ENCODE peak calls at places on chromosome 13, in seven cellular contexts. One of them, this sample, is unnamed. For H3K4me1, the result is how much of the 10 kb centered on the place peaks cover.

GRCh38 chr13:28574617-28575142 is 79.8 kb upstream of the FLT1 start:
- DNase-seq in prostate gland: no peak
- DNase-seq in GM23338: no peak
- DNase-seq in stomach: no peak
- DNase-seq in transverse colon: peak
- DNase-seq in HCT116: peak
- DNase-seq in GM12878: peak
- DNase-seq in this sample: no peak

GRCh38 chr13:33992891-33993336 is 175.0 kb downstream of the RFC3 start:
- DNase-seq in prostate gland: no peak
- DNase-seq in GM23338: no peak
- DNase-seq in stomach: no peak
- DNase-seq in transverse colon: no peak
- DNase-seq in HCT116: no peak
- DNase-seq in GM12878: no peak
- DNase-seq in this sample: no peak

GRCh38 chr13:93225610-93226009 is 997 bp upstream of the GPC6 start:
- DNase-seq in prostate gland: no peak
- DNase-seq in GM23338: no peak
- DNase-seq in stomach: no peak
- DNase-seq in transverse colon: no peak
- DNase-seq in HCT116: no peak
- DNase-seq in GM12878: no peak
- DNase-seq in this sample: no peak

GRCh38 chr13:66329988-66330429 is 900.1 kb downstream of the PCDH9 start:
- DNase-seq in prostate gland: no peak
- DNase-seq in GM23338: no peak
- DNase-seq in stomach: no peak
- DNase-seq in transverse colon: no peak
- DNase-seq in HCT116: no peak
- DNase-seq in GM12878: no peak
- DNase-seq in this sample: no peak

GRCh38 chr13:87287721-87288120 is 383.4 kb upstream of the SLITRK5 start:
- DNase-seq in prostate gland: no peak
- DNase-seq in GM23338: no peak
- DNase-seq in stomach: no peak
- DNase-seq in transverse colon: no peak
- DNase-seq in HCT116: no peak
- DNase-seq in GM12878: no peak
- DNase-seq in this sample: no peak

GRCh38 chr13:19589312-19589711 is 28.0 kb upstream of the TPTE2 start:
- DNase-seq in prostate gland: no peak
- DNase-seq in GM23338: no peak
- DNase-seq in stomach: no peak
- DNase-seq in transverse colon: no peak
- DNase-seq in HCT116: no peak
- DNase-seq in GM12878: no peak
- DNase-seq in this sample: no peak

GRCh38 chr13:39779337-39780270 is 124.1 kb downstream of the COG6 start:
- DNase-seq in prostate gland: no peak
- DNase-seq in GM23338: no peak
- DNase-seq in stomach: no peak
- DNase-seq in transverse colon: no peak
- DNase-seq in HCT116: no peak
- DNase-seq in GM12878: no peak
- DNase-seq in this sample: no peak

GRCh38 chr13:90680826-90681225 is 666.7 kb upstream of the MIR17HG start:
- DNase-seq in prostate gland: no peak
- DNase-seq in GM23338: no peak
- DNase-seq in stomach: no peak
- DNase-seq in transverse colon: no peak
- DNase-seq in HCT116: no peak
- DNase-seq in GM12878: no peak
- DNase-seq in this sample: no peak

DNA sequence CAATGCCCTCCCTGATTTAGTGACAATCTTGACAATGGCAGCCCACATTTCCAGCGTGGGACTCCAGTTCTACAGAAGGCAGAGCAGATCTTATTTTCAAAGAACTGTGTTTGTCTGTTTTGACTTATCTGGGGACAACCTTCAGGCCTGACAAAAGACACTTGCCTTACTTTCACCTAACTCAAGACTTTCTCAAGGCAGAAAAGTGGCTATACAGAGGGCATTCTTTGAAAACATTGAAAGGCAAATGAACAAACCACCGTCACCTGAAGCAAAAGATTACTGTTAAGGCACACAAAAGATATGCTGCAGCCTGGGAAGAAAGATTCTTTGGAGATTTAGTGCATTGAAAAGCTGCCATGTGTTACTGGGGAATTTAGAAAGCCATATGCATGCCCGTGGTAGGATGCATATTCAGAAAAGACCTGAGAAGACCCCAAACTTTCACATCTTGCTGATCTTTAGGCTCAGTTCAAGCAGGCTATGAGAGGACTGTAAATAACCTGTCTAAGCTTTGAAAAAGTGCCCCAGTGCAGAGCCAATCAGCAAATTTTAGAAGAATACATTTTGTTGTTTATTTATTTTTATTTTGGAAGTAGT is 82.8 kb downstream of the TSC22D1 start:
- DNase-seq in prostate gland: no peak
- DNase-seq in GM23338: peak
- DNase-seq in stomach: no peak
- DNase-seq in transverse colon: no peak
- DNase-seq in HCT116: no peak
- DNase-seq in GM12878: no peak
- DNase-seq in this sample: no peak
- H3K27ac ChIP-seq in prostate gland: no peak
- H3K27ac ChIP-seq in GM23338: peak
- H3K27ac ChIP-seq in stomach: no peak
- H3K27ac ChIP-seq in transverse colon: no peak
- H3K27ac ChIP-seq in HCT116: no peak
- H3K27ac ChIP-seq in GM12878: no peak
- H3K27ac ChIP-seq in this sample: no peak

GRCh38 chr13:94267581-94267980 is 211.9 kb downstream of the DCT start:
- DNase-seq in prostate gland: no peak
- DNase-seq in GM23338: no peak
- DNase-seq in stomach: no peak
- DNase-seq in transverse colon: no peak
- DNase-seq in HCT116: no peak
- DNase-seq in GM12878: no peak
- DNase-seq in this sample: no peak
- TF ChIP-seq POLR2AphosphoS5 in prostate gland: no peak
- TF ChIP-seq POLR2AphosphoS5 in GM23338: no peak
- TF ChIP-seq POLR2AphosphoS5 in stomach: no peak
- TF ChIP-seq POLR2AphosphoS5 in transverse colon: no peak
- TF ChIP-seq POLR2AphosphoS5 in HCT116: no peak
- TF ChIP-seq POLR2AphosphoS5 in GM12878: no peak
- TF ChIP-seq POLR2AphosphoS5 in this sample: no peak

DNA sequence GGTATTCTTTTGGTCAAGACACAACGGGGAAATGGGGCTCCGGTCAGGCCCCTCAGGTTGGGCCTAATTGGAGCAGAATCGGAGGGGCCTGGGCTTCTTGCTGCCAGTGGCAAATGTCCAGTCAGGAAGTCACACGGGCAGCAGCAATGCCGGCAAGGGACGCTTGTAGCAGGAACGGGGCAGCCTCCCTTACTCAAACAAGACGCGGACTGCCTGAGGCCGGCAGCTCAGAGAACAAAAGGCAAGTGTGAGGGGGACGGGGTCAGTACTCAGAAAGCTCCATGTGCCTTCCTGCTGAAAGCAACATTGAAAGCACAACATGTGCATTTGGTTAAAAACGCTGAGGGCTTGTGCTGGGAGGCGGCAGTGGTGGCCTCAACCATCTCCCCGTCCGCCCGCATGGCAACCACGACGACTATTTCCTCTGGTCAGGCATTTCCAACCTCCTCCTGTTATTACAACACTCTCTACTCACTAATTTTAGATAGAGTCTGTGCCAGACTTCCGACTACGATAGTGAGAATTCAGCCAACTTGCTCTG is 20.5 kb upstream of the RASA3 start:
- DNase-seq in prostate gland: no peak
- DNase-seq in GM23338: no peak
- DNase-seq in stomach: no peak
- DNase-seq in transverse colon: no peak
- DNase-seq in HCT116: no peak
- DNase-seq in GM12878: no peak
- DNase-seq in this sample: no peak
- H3K4me1 ChIP-seq in prostate gland: under half
- H3K4me1 ChIP-seq in GM23338: under half
- H3K4me1 ChIP-seq in stomach: under half
- H3K4me1 ChIP-seq in transverse colon: under half
- H3K4me1 ChIP-seq in HCT116: under half
- H3K4me1 ChIP-seq in GM12878: under half
- H3K4me1 ChIP-seq in this sample: under half

GRCh38 chr13:84130739-84131138 is 248.5 kb upstream of the SLITRK1 start:
- DNase-seq in prostate gland: no peak
- DNase-seq in GM23338: no peak
- DNase-seq in stomach: no peak
- DNase-seq in transverse colon: no peak
- DNase-seq in HCT116: no peak
- DNase-seq in GM12878: no peak
- DNase-seq in this sample: no peak
- H3K27ac ChIP-seq in prostate gland: no peak
- H3K27ac ChIP-seq in GM23338: no peak
- H3K27ac ChIP-seq in stomach: no peak
- H3K27ac ChIP-seq in transverse colon: no peak
- H3K27ac ChIP-seq in HCT116: no peak
- H3K27ac ChIP-seq in GM12878: no peak
- H3K27ac ChIP-seq in this sample: no peak

DNA sequence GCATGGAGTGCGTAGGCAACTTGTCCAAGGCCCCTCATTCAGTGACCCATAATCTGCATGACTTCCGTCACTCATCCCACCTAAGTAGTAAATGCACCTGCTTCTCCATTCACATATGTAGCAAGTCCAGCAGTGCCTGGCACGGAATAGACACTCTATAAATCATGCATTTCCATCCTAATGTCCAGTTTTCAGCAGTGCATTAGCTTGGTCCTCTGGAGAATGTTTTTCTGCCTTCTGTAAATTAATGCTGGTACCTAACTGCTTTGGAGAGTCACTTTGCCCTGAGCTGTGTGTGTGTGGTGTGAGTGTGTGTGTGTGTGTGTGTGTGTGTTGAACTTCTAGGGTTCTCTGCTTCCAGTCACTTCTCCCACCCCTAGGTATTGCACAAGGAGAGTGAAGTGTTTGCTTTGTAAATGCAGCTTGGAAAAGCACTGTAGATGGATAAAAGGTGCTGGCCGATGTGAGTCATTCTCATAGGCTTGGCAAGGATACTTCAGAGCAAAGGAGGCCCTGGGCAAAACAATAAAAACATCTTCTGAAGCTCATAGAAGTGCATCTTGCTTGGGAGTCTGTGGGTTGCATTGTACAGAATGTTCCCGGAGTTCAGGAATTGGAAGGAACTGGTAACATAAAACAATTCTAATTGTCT is 181.8 kb downstream of the KATNAL1 start:
- DNase-seq in prostate gland: peak
- DNase-seq in GM23338: no peak
- DNase-seq in stomach: peak
- DNase-seq in transverse colon: no peak
- DNase-seq in HCT116: no peak
- DNase-seq in GM12878: no peak
- DNase-seq in this sample: no peak
- TF ChIP-seq POLR2AphosphoS5 in prostate gland: peak
- TF ChIP-seq POLR2AphosphoS5 in GM23338: no peak
- TF ChIP-seq POLR2AphosphoS5 in stomach: peak
- TF ChIP-seq POLR2AphosphoS5 in transverse colon: peak
- TF ChIP-seq POLR2AphosphoS5 in HCT116: no peak
- TF ChIP-seq POLR2AphosphoS5 in GM12878: no peak
- TF ChIP-seq POLR2AphosphoS5 in this sample: no peak